ENCODE peak calls at places on chromosome 14, in eight cellular contexts. One of them, this sample, is unnamed.

GRCh38 chr14:97277711-97278110 is 480.5 kb downstream of the VRK1 start:
- DNase-seq in KG1: no peak
- DNase-seq in natural killer cell treated with Interleukin-12 subunit alpha and Interleukin-12 subunit beta and Interleukin-15 and Interleukin-18, amount 100 ng/mL, for 72 hours: no peak
- DNase-seq in suprapubic skin: no peak
- DNase-seq in head of caudate nucleus: no peak
- DNase-seq in stimulated activated naive CD4-positive, alpha-beta T cell treated with Interleukin-2 at 50 U/mL for 16 hours: no peak
- DNase-seq in left ventricle myocardium inferior: no peak
- DNase-seq in osteoblast: no peak
- DNase-seq in this sample: no peak

GRCh38 chr14:92719421-92719820 is 29.0 kb downstream of the LGMN start:
- DNase-seq in KG1: no peak
- DNase-seq in head of caudate nucleus: no peak
- DNase-seq in left ventricle myocardium inferior: no peak
- DNase-seq in stimulated activated naive CD4-positive, alpha-beta T cell treated with Interleukin-2 at 50 U/mL for 16 hours: no peak
- DNase-seq in suprapubic skin: no peak
- DNase-seq in natural killer cell treated with Interleukin-12 subunit alpha and Interleukin-12 subunit beta and Interleukin-15 and Interleukin-18, amount 100 ng/mL, for 72 hours: no peak
- DNase-seq in osteoblast: peak
- DNase-seq in this sample: no peak

GRCh38 chr14:71668186-71668912 is 263.9 kb upstream of the RGS6 start:
- DNase-seq in osteoblast: no peak
- DNase-seq in KG1: no peak
- DNase-seq in head of caudate nucleus: no peak
- DNase-seq in stimulated activated naive CD4-positive, alpha-beta T cell treated with Interleukin-2 at 50 U/mL for 16 hours: no peak
- DNase-seq in suprapubic skin: no peak
- DNase-seq in natural killer cell treated with Interleukin-12 subunit alpha and Interleukin-12 subunit beta and Interleukin-15 and Interleukin-18, amount 100 ng/mL, for 72 hours: no peak
- DNase-seq in left ventricle myocardium inferior: no peak
- DNase-seq in this sample: no peak

GRCh38 chr14:105026789-105027563 is 6.1 kb upstream of the CDCA4 start:
- DNase-seq in KG1: no peak
- DNase-seq in head of caudate nucleus: no peak
- DNase-seq in osteoblast: peak
- DNase-seq in stimulated activated naive CD4-positive, alpha-beta T cell treated with Interleukin-2 at 50 U/mL for 16 hours: no peak
- DNase-seq in left ventricle myocardium inferior: no peak
- DNase-seq in suprapubic skin: no peak
- DNase-seq in natural killer cell treated with Interleukin-12 subunit alpha and Interleukin-12 subunit beta and Interleukin-15 and Interleukin-18, amount 100 ng/mL, for 72 hours: no peak
- DNase-seq in this sample: no peak

GRCh38 chr14:67411820-67412421 is at the start of gene PLEK2:
- DNase-seq in head of caudate nucleus: no peak
- DNase-seq in stimulated activated naive CD4-positive, alpha-beta T cell treated with Interleukin-2 at 50 U/mL for 16 hours: peak
- DNase-seq in osteoblast: peak
- DNase-seq in suprapubic skin: no peak
- DNase-seq in KG1: no peak
- DNase-seq in left ventricle myocardium inferior: no peak
- DNase-seq in natural killer cell treated with Interleukin-12 subunit alpha and Interleukin-12 subunit beta and Interleukin-15 and Interleukin-18, amount 100 ng/mL, for 72 hours: no peak
- DNase-seq in this sample: no peak

GRCh38 chr14:33692762-33693161 is 258.1 kb downstream of the EGLN3 start:
- DNase-seq in left ventricle myocardium inferior: no peak
- DNase-seq in stimulated activated naive CD4-positive, alpha-beta T cell treated with Interleukin-2 at 50 U/mL for 16 hours: no peak
- DNase-seq in head of caudate nucleus: no peak
- DNase-seq in KG1: no peak
- DNase-seq in osteoblast: no peak
- DNase-seq in natural killer cell treated with Interleukin-12 subunit alpha and Interleukin-12 subunit beta and Interleukin-15 and Interleukin-18, amount 100 ng/mL, for 72 hours: no peak
- DNase-seq in suprapubic skin: no peak
- DNase-seq in this sample: no peak

GRCh38 chr14:54737132-54737711 is 165.4 kb downstream of the GCH1 start:
- DNase-seq in left ventricle myocardium inferior: no peak
- DNase-seq in osteoblast: peak
- DNase-seq in head of caudate nucleus: no peak
- DNase-seq in KG1: no peak
- DNase-seq in suprapubic skin: no peak
- DNase-seq in natural killer cell treated with Interleukin-12 subunit alpha and Interleukin-12 subunit beta and Interleukin-15 and Interleukin-18, amount 100 ng/mL, for 72 hours: no peak
- DNase-seq in stimulated activated naive CD4-positive, alpha-beta T cell treated with Interleukin-2 at 50 U/mL for 16 hours: no peak
- DNase-seq in this sample: no peak

GRCh38 chr14:24228902-24229301 is 3.3 kb downstream of the NEDD8 start:
- DNase-seq in head of caudate nucleus: no peak
- DNase-seq in KG1: no peak
- DNase-seq in natural killer cell treated with Interleukin-12 subunit alpha and Interleukin-12 subunit beta and Interleukin-15 and Interleukin-18, amount 100 ng/mL, for 72 hours: no peak
- DNase-seq in osteoblast: peak
- DNase-seq in stimulated activated naive CD4-positive, alpha-beta T cell treated with Interleukin-2 at 50 U/mL for 16 hours: no peak
- DNase-seq in suprapubic skin: no peak
- DNase-seq in left ventricle myocardium inferior: no peak
- DNase-seq in this sample: no peak

GRCh38 chr14:32565256-32565655 is 236.2 kb downstream of the AKAP6 start:
- DNase-seq in left ventricle myocardium inferior: no peak
- DNase-seq in stimulated activated naive CD4-positive, alpha-beta T cell treated with Interleukin-2 at 50 U/mL for 16 hours: no peak
- DNase-seq in suprapubic skin: no peak
- DNase-seq in KG1: no peak
- DNase-seq in natural killer cell treated with Interleukin-12 subunit alpha and Interleukin-12 subunit beta and Interleukin-15 and Interleukin-18, amount 100 ng/mL, for 72 hours: no peak
- DNase-seq in osteoblast: no peak
- DNase-seq in head of caudate nucleus: no peak
- DNase-seq in this sample: no peak

GRCh38 chr14:34372766-34373165 is 89.3 kb downstream of the SPTSSA start:
- DNase-seq in osteoblast: no peak
- DNase-seq in head of caudate nucleus: no peak
- DNase-seq in KG1: no peak
- DNase-seq in stimulated activated naive CD4-positive, alpha-beta T cell treated with Interleukin-2 at 50 U/mL for 16 hours: no peak
- DNase-seq in left ventricle myocardium inferior: no peak
- DNase-seq in natural killer cell treated with Interleukin-12 subunit alpha and Interleukin-12 subunit beta and Interleukin-15 and Interleukin-18, amount 100 ng/mL, for 72 hours: no peak
- DNase-seq in suprapubic skin: no peak
- DNase-seq in this sample: no peak

GRCh38 chr14:94696518-94696917 is 73.4 kb downstream of the GSC start:
- DNase-seq in stimulated activated naive CD4-positive, alpha-beta T cell treated with Interleukin-2 at 50 U/mL for 16 hours: no peak
- DNase-seq in osteoblast: peak
- DNase-seq in left ventricle myocardium inferior: no peak
- DNase-seq in head of caudate nucleus: no peak
- DNase-seq in suprapubic skin: no peak
- DNase-seq in natural killer cell treated with Interleukin-12 subunit alpha and Interleukin-12 subunit beta and Interleukin-15 and Interleukin-18, amount 100 ng/mL, for 72 hours: no peak
- DNase-seq in KG1: no peak
- DNase-seq in this sample: no peak

GRCh38 chr14:39488600-39488999 is 56.4 kb upstream of the FBXO33 start:
- DNase-seq in suprapubic skin: no peak
- DNase-seq in osteoblast: no peak
- DNase-seq in left ventricle myocardium inferior: no peak
- DNase-seq in KG1: no peak
- DNase-seq in head of caudate nucleus: peak
- DNase-seq in stimulated activated naive CD4-positive, alpha-beta T cell treated with Interleukin-2 at 50 U/mL for 16 hours: no peak
- DNase-seq in natural killer cell treated with Interleukin-12 subunit alpha and Interleukin-12 subunit beta and Interleukin-15 and Interleukin-18, amount 100 ng/mL, for 72 hours: no peak
- DNase-seq in this sample: peak

GRCh38 chr14:88005978-88006851 is 1.3 kb downstream of the GPR65 start:
- DNase-seq in KG1: peak
- DNase-seq in osteoblast: no peak
- DNase-seq in suprapubic skin: no peak
- DNase-seq in natural killer cell treated with Interleukin-12 subunit alpha and Interleukin-12 subunit beta and Interleukin-15 and Interleukin-18, amount 100 ng/mL, for 72 hours: peak
- DNase-seq in head of caudate nucleus: no peak
- DNase-seq in stimulated activated naive CD4-positive, alpha-beta T cell treated with Interleukin-2 at 50 U/mL for 16 hours: peak
- DNase-seq in left ventricle myocardium inferior: no peak
- DNase-seq in this sample: no peak

GRCh38 chr14:74019743-74020142 is 594 bp downstream of the BBOF1 start:
- DNase-seq in suprapubic skin: no peak
- DNase-seq in natural killer cell treated with Interleukin-12 subunit alpha and Interleukin-12 subunit beta and Interleukin-15 and Interleukin-18, amount 100 ng/mL, for 72 hours: no peak
- DNase-seq in osteoblast: peak
- DNase-seq in stimulated activated naive CD4-positive, alpha-beta T cell treated with Interleukin-2 at 50 U/mL for 16 hours: no peak
- DNase-seq in head of caudate nucleus: no peak
- DNase-seq in left ventricle myocardium inferior: no peak
- DNase-seq in KG1: no peak
- DNase-seq in this sample: no peak

GRCh38 chr14:68623307-68623706 is 169.6 kb downstream of the ZFP36L1 start:
- DNase-seq in osteoblast: peak
- DNase-seq in suprapubic skin: no peak
- DNase-seq in head of caudate nucleus: no peak
- DNase-seq in KG1: no peak
- DNase-seq in natural killer cell treated with Interleukin-12 subunit alpha and Interleukin-12 subunit beta and Interleukin-15 and Interleukin-18, amount 100 ng/mL, for 72 hours: no peak
- DNase-seq in stimulated activated naive CD4-positive, alpha-beta T cell treated with Interleukin-2 at 50 U/mL for 16 hours: no peak
- DNase-seq in left ventricle myocardium inferior: no peak
- DNase-seq in this sample: no peak

GRCh38 chr14:23863836-23864235 is 89.7 kb upstream of the DHRS4 start:
- DNase-seq in natural killer cell treated with Interleukin-12 subunit alpha and Interleukin-12 subunit beta and Interleukin-15 and Interleukin-18, amount 100 ng/mL, for 72 hours: no peak
- DNase-seq in stimulated activated naive CD4-positive, alpha-beta T cell treated with Interleukin-2 at 50 U/mL for 16 hours: no peak
- DNase-seq in suprapubic skin: no peak
- DNase-seq in osteoblast: no peak
- DNase-seq in KG1: no peak
- DNase-seq in head of caudate nucleus: no peak
- DNase-seq in left ventricle myocardium inferior: no peak
- DNase-seq in this sample: no peak

GRCh38 chr14:74064883-74065282 is 19.4 kb downstream of the ALDH6A1 start:
- DNase-seq in osteoblast: no peak
- DNase-seq in left ventricle myocardium inferior: no peak
- DNase-seq in stimulated activated naive CD4-positive, alpha-beta T cell treated with Interleukin-2 at 50 U/mL for 16 hours: no peak
- DNase-seq in KG1: no peak
- DNase-seq in suprapubic skin: no peak
- DNase-seq in head of caudate nucleus: no peak
- DNase-seq in natural killer cell treated with Interleukin-12 subunit alpha and Interleukin-12 subunit beta and Interleukin-15 and Interleukin-18, amount 100 ng/mL, for 72 hours: no peak
- DNase-seq in this sample: no peak

GRCh38 chr14:77989441-77989891 is 180.7 kb upstream of the NRXN3 start:
- DNase-seq in left ventricle myocardium inferior: peak
- DNase-seq in osteoblast: no peak
- DNase-seq in stimulated activated naive CD4-positive, alpha-beta T cell treated with Interleukin-2 at 50 U/mL for 16 hours: no peak
- DNase-seq in suprapubic skin: no peak
- DNase-seq in natural killer cell treated with Interleukin-12 subunit alpha and Interleukin-12 subunit beta and Interleukin-15 and Interleukin-18, amount 100 ng/mL, for 72 hours: no peak
- DNase-seq in KG1: no peak
- DNase-seq in head of caudate nucleus: peak
- DNase-seq in this sample: peak

GRCh38 chr14:21066882-21067502 is 3.1 kb upstream of the ARHGEF40 start:
- DNase-seq in stimulated activated naive CD4-positive, alpha-beta T cell treated with Interleukin-2 at 50 U/mL for 16 hours: no peak
- DNase-seq in KG1: no peak
- DNase-seq in left ventricle myocardium inferior: no peak
- DNase-seq in osteoblast: peak
- DNase-seq in head of caudate nucleus: no peak
- DNase-seq in suprapubic skin: no peak
- DNase-seq in natural killer cell treated with Interleukin-12 subunit alpha and Interleukin-12 subunit beta and Interleukin-15 and Interleukin-18, amount 100 ng/mL, for 72 hours: no peak
- DNase-seq in this sample: no peak

GRCh38 chr14:104820669-104821228 is 19.8 kb downstream of the ZBTB42 start:
- DNase-seq in KG1: no peak
- DNase-seq in natural killer cell treated with Interleukin-12 subunit alpha and Interleukin-12 subunit beta and Interleukin-15 and Interleukin-18, amount 100 ng/mL, for 72 hours: no peak
- DNase-seq in head of caudate nucleus: peak
- DNase-seq in suprapubic skin: peak
- DNase-seq in stimulated activated naive CD4-positive, alpha-beta T cell treated with Interleukin-2 at 50 U/mL for 16 hours: no peak
- DNase-seq in osteoblast: peak
- DNase-seq in left ventricle myocardium inferior: no peak
- DNase-seq in this sample: peak

GRCh38 chr14:97644365-97644764 is 847.2 kb downstream of the VRK1 start:
- DNase-seq in head of caudate nucleus: no peak
- DNase-seq in KG1: no peak
- DNase-seq in left ventricle myocardium inferior: no peak
- DNase-seq in osteoblast: no peak
- DNase-seq in natural killer cell treated with Interleukin-12 subunit alpha and Interleukin-12 subunit beta and Interleukin-15 and Interleukin-18, amount 100 ng/mL, for 72 hours: no peak
- DNase-seq in stimulated activated naive CD4-positive, alpha-beta T cell treated with Interleukin-2 at 50 U/mL for 16 hours: no peak
- DNase-seq in suprapubic skin: no peak
- DNase-seq in this sample: no peak

GRCh38 chr14:52950410-52950897 is 396 bp downstream of the FERMT2 start:
- DNase-seq in left ventricle myocardium inferior: peak
- DNase-seq in stimulated activated naive CD4-positive, alpha-beta T cell treated with Interleukin-2 at 50 U/mL for 16 hours: no peak
- DNase-seq in head of caudate nucleus: peak
- DNase-seq in KG1: no peak
- DNase-seq in suprapubic skin: peak
- DNase-seq in osteoblast: peak
- DNase-seq in natural killer cell treated with Interleukin-12 subunit alpha and Interleukin-12 subunit beta and Interleukin-15 and Interleukin-18, amount 100 ng/mL, for 72 hours: peak
- DNase-seq in this sample: peak

GRCh38 chr14:105012171-105012985 is 8.5 kb downstream of the CDCA4 start:
- DNase-seq in osteoblast: peak
- DNase-seq in suprapubic skin: no peak
- DNase-seq in KG1: no peak
- DNase-seq in left ventricle myocardium inferior: no peak
- DNase-seq in natural killer cell treated with Interleukin-12 subunit alpha and Interleukin-12 subunit beta and Interleukin-15 and Interleukin-18, amount 100 ng/mL, for 72 hours: no peak
- DNase-seq in head of caudate nucleus: no peak
- DNase-seq in stimulated activated naive CD4-positive, alpha-beta T cell treated with Interleukin-2 at 50 U/mL for 16 hours: no peak
- DNase-seq in this sample: no peak

GRCh38 chr14:51828017-51828797 is 32.2 kb upstream of the GNG2 start:
- DNase-seq in head of caudate nucleus: no peak
- DNase-seq in left ventricle myocardium inferior: peak
- DNase-seq in natural killer cell treated with Interleukin-12 subunit alpha and Interleukin-12 subunit beta and Interleukin-15 and Interleukin-18, amount 100 ng/mL, for 72 hours: peak
- DNase-seq in stimulated activated naive CD4-positive, alpha-beta T cell treated with Interleukin-2 at 50 U/mL for 16 hours: peak
- DNase-seq in suprapubic skin: no peak
- DNase-seq in KG1: peak
- DNase-seq in osteoblast: peak
- DNase-seq in this sample: no peak

GRCh38 chr14:47917344-47917954 is 242.0 kb upstream of the MDGA2 start:
- DNase-seq in stimulated activated naive CD4-positive, alpha-beta T cell treated with Interleukin-2 at 50 U/mL for 16 hours: no peak
- DNase-seq in osteoblast: no peak
- DNase-seq in left ventricle myocardium inferior: no peak
- DNase-seq in KG1: no peak
- DNase-seq in suprapubic skin: no peak
- DNase-seq in natural killer cell treated with Interleukin-12 subunit alpha and Interleukin-12 subunit beta and Interleukin-15 and Interleukin-18, amount 100 ng/mL, for 72 hours: no peak
- DNase-seq in head of caudate nucleus: no peak
- DNase-seq in this sample: peak

GRCh38 chr14:69887740-69888657 is 8.8 kb downstream of the SMOC1 start:
- DNase-seq in head of caudate nucleus: no peak
- DNase-seq in KG1: no peak
- DNase-seq in osteoblast: peak
- DNase-seq in natural killer cell treated with Interleukin-12 subunit alpha and Interleukin-12 subunit beta and Interleukin-15 and Interleukin-18, amount 100 ng/mL, for 72 hours: no peak
- DNase-seq in left ventricle myocardium inferior: no peak
- DNase-seq in stimulated activated naive CD4-positive, alpha-beta T cell treated with Interleukin-2 at 50 U/mL for 16 hours: no peak
- DNase-seq in suprapubic skin: no peak
- DNase-seq in this sample: no peak

GRCh38 chr14:78697341-78697740 is 527.2 kb downstream of the NRXN3 start:
- DNase-seq in suprapubic skin: no peak
- DNase-seq in natural killer cell treated with Interleukin-12 subunit alpha and Interleukin-12 subunit beta and Interleukin-15 and Interleukin-18, amount 100 ng/mL, for 72 hours: no peak
- DNase-seq in head of caudate nucleus: no peak
- DNase-seq in osteoblast: peak
- DNase-seq in KG1: no peak
- DNase-seq in stimulated activated naive CD4-positive, alpha-beta T cell treated with Interleukin-2 at 50 U/mL for 16 hours: no peak
- DNase-seq in left ventricle myocardium inferior: no peak
- DNase-seq in this sample: no peak

GRCh38 chr14:59314019-59314608 is 125.6 kb downstream of the DAAM1 start:
- DNase-seq in KG1: no peak
- DNase-seq in natural killer cell treated with Interleukin-12 subunit alpha and Interleukin-12 subunit beta and Interleukin-15 and Interleukin-18, amount 100 ng/mL, for 72 hours: no peak
- DNase-seq in suprapubic skin: no peak
- DNase-seq in head of caudate nucleus: no peak
- DNase-seq in osteoblast: no peak
- DNase-seq in stimulated activated naive CD4-positive, alpha-beta T cell treated with Interleukin-2 at 50 U/mL for 16 hours: no peak
- DNase-seq in left ventricle myocardium inferior: no peak
- DNase-seq in this sample: no peak

GRCh38 chr14:75299064-75299463 is 20.4 kb downstream of the FOS start:
- DNase-seq in natural killer cell treated with Interleukin-12 subunit alpha and Interleukin-12 subunit beta and Interleukin-15 and Interleukin-18, amount 100 ng/mL, for 72 hours: peak
- DNase-seq in stimulated activated naive CD4-positive, alpha-beta T cell treated with Interleukin-2 at 50 U/mL for 16 hours: no peak
- DNase-seq in KG1: no peak
- DNase-seq in osteoblast: no peak
- DNase-seq in head of caudate nucleus: no peak
- DNase-seq in left ventricle myocardium inferior: no peak
- DNase-seq in suprapubic skin: peak
- DNase-seq in this sample: no peak

GRCh38 chr14:87883750-87884149 is 109.2 kb downstream of the GALC start:
- DNase-seq in left ventricle myocardium inferior: no peak
- DNase-seq in KG1: no peak
- DNase-seq in stimulated activated naive CD4-positive, alpha-beta T cell treated with Interleukin-2 at 50 U/mL for 16 hours: no peak
- DNase-seq in osteoblast: no peak
- DNase-seq in natural killer cell treated with Interleukin-12 subunit alpha and Interleukin-12 subunit beta and Interleukin-15 and Interleukin-18, amount 100 ng/mL, for 72 hours: no peak
- DNase-seq in suprapubic skin: no peak
- DNase-seq in head of caudate nucleus: no peak
- DNase-seq in this sample: no peak

GRCh38 chr14:39683711-39684110 is 251.5 kb upstream of the FBXO33 start:
- DNase-seq in stimulated activated naive CD4-positive, alpha-beta T cell treated with Interleukin-2 at 50 U/mL for 16 hours: no peak
- DNase-seq in natural killer cell treated with Interleukin-12 subunit alpha and Interleukin-12 subunit beta and Interleukin-15 and Interleukin-18, amount 100 ng/mL, for 72 hours: no peak
- DNase-seq in left ventricle myocardium inferior: no peak
- DNase-seq in KG1: no peak
- DNase-seq in suprapubic skin: no peak
- DNase-seq in osteoblast: no peak
- DNase-seq in head of caudate nucleus: no peak
- DNase-seq in this sample: no peak

GRCh38 chr14:34258318-34258717 is 203.7 kb downstream of the SPTSSA start:
- DNase-seq in KG1: no peak
- DNase-seq in natural killer cell treated with Interleukin-12 subunit alpha and Interleukin-12 subunit beta and Interleukin-15 and Interleukin-18, amount 100 ng/mL, for 72 hours: no peak
- DNase-seq in suprapubic skin: no peak
- DNase-seq in head of caudate nucleus: no peak
- DNase-seq in left ventricle myocardium inferior: no peak
- DNase-seq in osteoblast: no peak
- DNase-seq in stimulated activated naive CD4-positive, alpha-beta T cell treated with Interleukin-2 at 50 U/mL for 16 hours: no peak
- DNase-seq in this sample: no peak

GRCh38 chr14:52706286-52706685 is 714 bp upstream of the PSMC6 start:
- DNase-seq in stimulated activated naive CD4-positive, alpha-beta T cell treated with Interleukin-2 at 50 U/mL for 16 hours: peak
- DNase-seq in suprapubic skin: no peak
- DNase-seq in osteoblast: no peak
- DNase-seq in left ventricle myocardium inferior: no peak
- DNase-seq in natural killer cell treated with Interleukin-12 subunit alpha and Interleukin-12 subunit beta and Interleukin-15 and Interleukin-18, amount 100 ng/mL, for 72 hours: no peak
- DNase-seq in KG1: no peak
- DNase-seq in head of caudate nucleus: no peak
- DNase-seq in this sample: no peak

GRCh38 chr14:49303952-49304516 is 282.1 kb downstream of the RPS29 start:
- DNase-seq in natural killer cell treated with Interleukin-12 subunit alpha and Interleukin-12 subunit beta and Interleukin-15 and Interleukin-18, amount 100 ng/mL, for 72 hours: no peak
- DNase-seq in KG1: peak
- DNase-seq in osteoblast: peak
- DNase-seq in left ventricle myocardium inferior: no peak
- DNase-seq in suprapubic skin: no peak
- DNase-seq in head of caudate nucleus: no peak
- DNase-seq in stimulated activated naive CD4-positive, alpha-beta T cell treated with Interleukin-2 at 50 U/mL for 16 hours: no peak
- DNase-seq in this sample: no peak